ENCODE peak calls at places on chromosome 5, in six cellular contexts. K is frontal cortex; V is T-cell; N is CD8-positive, alpha-beta T cell; U is HT-29; J is psoas muscle. F is an unnamed sample.

GRCh38 chr5:154194348-154195329 is 4.1 kb downstream of the GALNT10 start:
- DNase-seq in K (no peak), V (no peak), N (no peak), U (no peak), J (no peak), F (no peak)

GRCh38 chr5:1540831-1541661 is 17.3 kb upstream of the LPCAT1 start:
- DNase-seq in K (no peak), V (no peak), N (no peak), U (no peak), J (peak), F (no peak)

GRCh38 chr5:163350083-163350482 is 87.3 kb upstream of the CCNG1 start:
- DNase-seq in K (no peak), V (no peak), N (no peak), U (peak), J (no peak), F (no peak)

GRCh38 chr5:78483809-78484521 is 123.5 kb downstream of the SCAMP1 start:
- DNase-seq in K (no peak), V (no peak), N (no peak), U (no peak), J (no peak), F (no peak)

GRCh38 chr5:179230061-179230461 is 115.2 kb downstream of the ADAMTS2 start:
- DNase-seq in K (no peak), V (no peak), N (no peak), U (no peak), J (no peak), F (no peak)

GRCh38 chr5:54440456-54440893 is 15.0 kb upstream of the HSPB3 start:
- DNase-seq in K (no peak), V (no peak), N (no peak), U (peak), J (no peak), F (no peak)

GRCh38 chr5:64864171-64864570 is 95.4 kb downstream of the CWC27 start:
- DNase-seq in K (no peak), V (no peak), N (no peak), U (no peak), J (no peak), F (no peak)

GRCh38 chr5:74296685-74297084 is 343.8 kb downstream of the ENC1 start:
- DNase-seq in K (no peak), V (no peak), N (no peak), U (no peak), J (no peak), F (no peak)

GRCh38 chr5:8827701-8828100 is 718.2 kb downstream of the SEMA5A start:
- DNase-seq in K (no peak), V (no peak), N (no peak), U (no peak), J (no peak), F (no peak)

GRCh38 chr5:153463806-153464205 is 26.7 kb upstream of the GRIA1 start:
- DNase-seq in K (no peak), V (no peak), N (no peak), U (no peak), J (no peak), F (no peak)

GRCh38 chr5:168334161-168335094 is 43.0 kb downstream of the WWC1 start:
- DNase-seq in K (no peak), V (no peak), N (no peak), U (peak), J (no peak), F (no peak)

GRCh38 chr5:140633081-140633471 is at the start of gene CD14:
- DNase-seq in K (peak), V (no peak), N (no peak), U (peak), J (peak), F (peak)

GRCh38 chr5:52069997-52070396 is 686.7 kb downstream of the ISL1 start:
- DNase-seq in K (no peak), V (no peak), N (no peak), U (no peak), J (no peak), F (no peak)

GRCh38 chr5:127980843-127981242 is 102.7 kb upstream of the SLC12A2 start:
- DNase-seq in K (no peak), V (no peak), N (no peak), U (no peak), J (no peak), F (no peak)

GRCh38 chr5:178232124-178232919 is at the start of gene PHYKPL:
- DNase-seq in K (peak), V (peak), N (peak), U (peak), J (peak), F (peak)

GRCh38 chr5:773517-774264 is 10.8 kb downstream of the ZDHHC11B start:
- DNase-seq in K (no peak), V (no peak), N (no peak), U (no peak), J (no peak), F (no peak)

GRCh38 chr5:74673011-74673790 is 11.8 kb upstream of the HEXB start:
- DNase-seq in K (no peak), V (no peak), N (no peak), U (peak), J (no peak), F (peak)

GRCh38 chr5:154221371-154221896 is 30.9 kb downstream of the GALNT10 start:
- DNase-seq in K (no peak), V (peak), N (peak), U (peak), J (no peak), F (no peak)

GRCh38 chr5:141371572-141372475 is 1.8 kb downstream of the PCDHGB3 start:
- DNase-seq in K (no peak), V (no peak), N (no peak), U (no peak), J (no peak), F (no peak)

GRCh38 chr5:174951151-174951780 is 226.9 kb downstream of the MSX2 start:
- DNase-seq in K (peak), V (peak), N (peak), U (peak), J (no peak), F (peak)

GRCh38 chr5:156201793-156202388 is 125.1 kb upstream of the SGCD start:
- DNase-seq in K (peak), V (no peak), N (no peak), U (no peak), J (no peak), F (no peak)

GRCh38 chr5:173457482-173457881 is 129.3 kb upstream of the STC2 start:
- DNase-seq in K (no peak), V (no peak), N (no peak), U (no peak), J (peak), F (no peak)

GRCh38 chr5:115857621-115858349 is 16.1 kb downstream of the AP3S1 start:
- DNase-seq in K (no peak), V (no peak), N (no peak), U (no peak), J (no peak), F (no peak)

GRCh38 chr5:150514708-150515211 is 6.8 kb downstream of the NDST1 start:
- DNase-seq in K (no peak), V (no peak), N (no peak), U (peak), J (peak), F (peak)

GRCh38 chr5:170896779-170897178 is 35.0 kb downstream of the RANBP17 start:
- DNase-seq in K (no peak), V (no peak), N (no peak), U (no peak), J (no peak), F (no peak)

GRCh38 chr5:150131461-150131860 is 24.2 kb downstream of the PDGFRB start:
- DNase-seq in K (no peak), V (no peak), N (no peak), U (no peak), J (no peak), F (no peak)

GRCh38 chr5:52811067-52811749 is 23.5 kb downstream of the ITGA1 start:
- DNase-seq in K (no peak), V (no peak), N (no peak), U (peak), J (no peak), F (no peak)

GRCh38 chr5:143614831-143615230 is 197.1 kb upstream of the HMHB1 start:
- DNase-seq in K (no peak), V (no peak), N (no peak), U (no peak), J (no peak), F (no peak)

GRCh38 chr5:170143710-170144109 is 38.0 kb downstream of the FOXI1 start:
- DNase-seq in K (no peak), V (no peak), N (no peak), U (no peak), J (no peak), F (no peak)

GRCh38 chr5:53366245-53366644 is 114.2 kb upstream of the FST start:
- DNase-seq in K (no peak), V (no peak), N (no peak), U (no peak), J (no peak), F (no peak)

GRCh38 chr5:140243855-140244254 is 59.0 kb downstream of the PFDN1 start:
- DNase-seq in K (no peak), V (no peak), N (no peak), U (no peak), J (no peak), F (no peak)

F was measured in HepG2.